ENCODE peak calls at places on chromosomes 7 and 10, in five cellular contexts. C is IMR-90, J is mesenchymal stem cell, O is mesendoderm, M is H1. B is an unnamed sample. For H3K4me1, the result is how much of the 10 kb centered on the place peaks cover.

GRCh38 chr10:22344204-22344603 is 1.1 kb upstream of the SPAG6 start:
- DNase-seq in C (no peak), J (no peak), O (no peak), M (no peak), B (no peak)

GRCh38 chr7:36673703-36674102 is 50.6 kb downstream of the AOAH start:
- DNase-seq in C (no peak), J (no peak), O (no peak), M (no peak), B (no peak)

GRCh38 chr7:1555813-1556540 is at the start of gene TMEM184A:
- DNase-seq in C (no peak), J (peak), O (peak), M (no peak), B (no peak)

GRCh38 chr7:36192050-36192824 is 39.2 kb downstream of the EEPD1 start:
- DNase-seq in C (peak), J (peak), O (no peak), M (no peak), B (no peak)

GRCh38 chr10:9157656-9158055 is 1103.2 kb downstream of the GATA3 start:
- DNase-seq in C (no peak), J (no peak), O (no peak), M (no peak), B (no peak)

GRCh38 chr7:53340220-53340619 is 304.8 kb downstream of the POM121L12 start:
- DNase-seq in C (no peak), J (no peak), O (peak), M (no peak), B (no peak)

GRCh38 chr10:43310872-43311271 is 44.0 kb upstream of the RASGEF1A start:
- DNase-seq in C (no peak), J (no peak), O (no peak), M (no peak), B (no peak)

GRCh38 chr10:43202657-43203490 is 64.0 kb downstream of the RASGEF1A start:
- DNase-seq in C (no peak), J (no peak), O (peak), M (peak), B (no peak)

GRCh38 chr7:76333388-76334101 is 25.2 kb downstream of the YWHAG start:
- DNase-seq in C (no peak), J (peak), O (no peak), M (no peak), B (no peak)

GRCh38 chr10:83122336-83122735 is 1017.0 kb upstream of the GHITM start:
- DNase-seq in C (no peak), J (no peak), O (no peak), M (no peak), B (no peak)

GRCh38 chr10:118278649-118279048 is 63.5 kb downstream of the FAM204A start:
- DNase-seq in C (no peak), J (no peak), O (no peak), M (no peak), B (no peak)

GRCh38 chr7:128406147-128406985 is 3.4 kb downstream of the IMPDH1 start:
- DNase-seq in C (no peak), J (no peak), O (peak), M (no peak), B (no peak)

GRCh38 chr10:117719558-117719957 is 177.0 kb downstream of the EMX2 start:
- DNase-seq in C (no peak), J (no peak), O (no peak), M (no peak), B (no peak)

GRCh38 chr10:84401838-84402611 is 73.6 kb downstream of the CCSER2 start:
- DNase-seq in C (no peak), J (no peak), O (no peak), M (no peak), B (no peak)

GRCh38 chr10:29522038-29522855 is 112.5 kb downstream of the SVIL start:
- DNase-seq in C (peak), J (no peak), O (no peak), M (no peak), B (no peak)

GRCh38 chr7:98974906-98975816 is 96.8 kb downstream of the TRRAP start:
- DNase-seq in C (no peak), J (no peak), O (no peak), M (no peak), B (no peak)

GRCh38 chr7:115198143-115198542 is 276.2 kb downstream of the MDFIC start:
- DNase-seq in C (peak), J (no peak), O (no peak), M (no peak), B (no peak)

GRCh38 chr10:25226775-25227682 is 52.2 kb downstream of the GPR158 start:
- DNase-seq in C (peak), J (peak), O (peak), M (peak), B (peak)

GRCh38 chr7:121344093-121344492 is 15.3 kb downstream of the WNT16 start:
- DNase-seq in C (no peak), J (peak), O (no peak), M (no peak), B (no peak)

GRCh38 chr7:25638042-25638441 is 409.8 kb upstream of the NPVF start:
- DNase-seq in C (no peak), J (peak), O (no peak), M (no peak), B (no peak)

GRCh38 chr10:132321726-132322125 is 10.3 kb upstream of the LRRC27 start:
- DNase-seq in C (no peak), J (no peak), O (no peak), M (no peak), B (no peak)

GRCh38 chr10:10418397-10418796 is 599.3 kb upstream of the CELF2 start:
- DNase-seq in C (no peak), J (no peak), O (no peak), M (no peak), B (no peak)

GRCh38 chr7:6293202-6293601 is 20.8 kb upstream of the CYTH3 start:
- DNase-seq in C (no peak), J (no peak), O (no peak), M (no peak), B (no peak)

GRCh38 chr7:138167869-138168296 is 91.6 kb downstream of the AKR1D1 start:
- DNase-seq in C (no peak), J (no peak), O (peak), M (no peak), B (no peak)

GRCh38 chr10:8047452-8048280 is 6.8 kb upstream of the GATA3 start:
- DNase-seq in C (no peak), J (no peak), O (peak), M (no peak), B (peak)

GRCh38 chr10:59206204-59206720 is 29.8 kb downstream of the PHYHIPL start:
- DNase-seq in C (no peak), J (no peak), O (no peak), M (no peak), B (no peak)

GRCh38 chr10:96457341-96457740 is 56.4 kb downstream of the TLL2 start:
- DNase-seq in C (no peak), J (no peak), O (no peak), M (no peak), B (no peak)

GRCh38 chr7:40527723-40528122 is 392.9 kb downstream of the SUGCT start:
- DNase-seq in C (no peak), J (no peak), O (no peak), M (no peak), B (no peak)

GRCh38 chr10:52742723-52743122 is 29.9 kb downstream of the MBL2 start:
- DNase-seq in C (no peak), J (no peak), O (no peak), M (no peak), B (no peak)

GRCh38 chr10:42952931-42953683 is 123.8 kb upstream of the RET start:
- DNase-seq in C (no peak), J (no peak), O (no peak), M (no peak), B (no peak)

GRCh38 chr7:98084631-98085030 is 22.0 kb upstream of the LMTK2 start:
- DNase-seq in C (no peak), J (no peak), O (no peak), M (no peak), B (no peak)

GRCh38 chr7:30478349-30479228 is at the start of gene NOD1:
- DNase-seq in C (peak), J (peak), O (peak), M (peak), B (peak)

GRCh38 chr7:131497454-131497853 is 59.0 kb downstream of the PODXL start:
- DNase-seq in C (no peak), J (no peak), O (no peak), M (no peak), B (no peak)

GRCh38 chr7:26853788-26854393 is 10.5 kb downstream of the SKAP2 start:
- DNase-seq in C (peak), J (peak), O (peak), M (no peak), B (no peak)

GRCh38 chr10:83603708-83604107 is 535.6 kb upstream of the GHITM start:
- DNase-seq in C (no peak), J (peak), O (peak), M (no peak), B (no peak)

GRCh38 chr7:84783161-84783803 is 403.6 kb downstream of the SEMA3D start:
- DNase-seq in C (peak), J (peak), O (no peak), M (no peak), B (no peak)

GRCh38 chr10:117759266-117759665 is 216.7 kb downstream of the EMX2 start:
- DNase-seq in C (no peak), J (no peak), O (no peak), M (no peak), B (no peak)

GRCh38 chr10:119633538-119634218 is 17.5 kb upstream of the BAG3 start:
- DNase-seq in C (no peak), J (no peak), O (no peak), M (no peak), B (no peak)

GRCh38 chr7:51186531-51186930 is 130.1 kb downstream of the COBL start:
- DNase-seq in C (peak), J (peak), O (peak), M (no peak), B (no peak)

GRCh38 chr10:123021517-123021916 is 12.7 kb downstream of the ACADSB start:
- DNase-seq in C (no peak), J (no peak), O (no peak), M (no peak), B (no peak)

DNA sequence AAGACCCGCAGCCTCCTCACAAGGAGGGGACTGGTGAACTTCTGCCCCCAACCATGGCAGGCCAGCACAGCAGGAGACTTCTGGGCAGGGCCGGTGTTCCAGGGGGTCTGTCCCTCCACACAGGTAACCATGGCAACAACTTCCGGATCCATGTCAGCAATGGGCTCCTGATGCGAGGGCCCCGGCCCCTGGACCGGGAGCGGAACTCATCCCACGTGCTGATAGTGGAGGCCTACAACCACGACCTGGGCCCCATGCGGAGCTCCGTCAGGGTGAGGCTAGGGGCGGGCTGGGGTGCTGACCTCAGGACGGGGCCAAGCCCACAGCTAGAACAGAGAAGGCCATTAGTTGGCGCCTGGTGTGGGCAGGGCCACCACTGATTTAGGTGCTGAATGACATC is 5.7 kb upstream of the C10orf105 start:
- DNase-seq in C (no peak), J (no peak), O (no peak), M (no peak), B (no peak)
- H3K4me1 ChIP-seq in C (under half), J (under half), O (under half), M (under half), B (under half)

GRCh38 chr7:18174996-18175395 is 147.3 kb upstream of the PRPS1L1 start:
- DNase-seq in C (no peak), J (no peak), O (peak), M (no peak), B (no peak)
- H2BK5ac ChIP-seq in C (no peak), J (no peak), O (no peak), M (no peak), B (no peak)

DNA sequence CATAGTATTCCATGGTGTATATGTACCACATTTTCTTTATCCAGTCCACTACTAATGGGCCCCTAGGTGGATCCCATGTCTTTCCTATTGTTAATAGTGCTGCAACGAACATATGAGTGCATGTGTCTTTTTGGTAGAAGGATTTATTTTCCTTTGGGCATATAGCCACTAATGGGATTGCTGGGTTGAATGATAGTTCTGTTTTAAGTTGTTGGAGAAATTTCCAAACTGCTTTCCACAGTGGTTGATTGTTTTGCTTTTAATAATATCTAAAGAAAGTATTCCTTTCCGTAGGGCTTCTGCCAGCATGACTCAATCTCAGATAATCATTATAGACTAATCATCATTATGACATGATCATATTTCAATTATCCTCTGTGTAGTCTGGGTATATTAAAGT is 110.2 kb upstream of the KMT2E start:
- DNase-seq in C (no peak), J (no peak), O (no peak), M (no peak), B (no peak)
- H3K4me3 ChIP-seq in C (no peak), J (no peak), O (no peak), M (no peak), B (no peak)

GRCh38 chr7:151249034-151249731 is 689 bp upstream of the SMARCD3 start:
- DNase-seq in C (peak), J (peak), O (no peak), M (no peak), B (peak)

GRCh38 chr7:151246161-151247015 is 2.1 kb downstream of the SMARCD3 start:
- DNase-seq in C (no peak), J (peak), O (no peak), M (no peak), B (no peak)

GRCh38 chr7:151248191-151249033 is at the start of gene SMARCD3:
- DNase-seq in C (peak), J (peak), O (peak), M (no peak), B (peak)

GRCh38 chr7:151247016-151247580 is 1.4 kb downstream of the SMARCD3 start:
- DNase-seq in C (no peak), J (peak), O (no peak), M (no peak), B (no peak)

GRCh38 chr7:151247611-151248176 is 800 bp downstream of the SMARCD3 start:
- DNase-seq in C (no peak), J (peak), O (no peak), M (no peak), B (no peak)
- H3K4me1 ChIP-seq in C (under half), J (half or more), O (under half), M (under half), B (half or more)

B was measured in neuronal stem cell.